ENCODE peak calls at places on chromosomes 6 and 20, in six cellular contexts. Q is CD4-positive, alpha-beta memory T cell; R is caudate nucleus; N is naive thymus-derived CD8-positive, alpha-beta T cell; H is anterior cingulate cortex; F is NCI-H1417. Y is an unnamed sample.

GRCh38 chr6:161511455-161512159 is 237.7 kb upstream of the AGPAT4 start:
- DNase-seq in N (no peak), Q (no peak), H (no peak), F (no peak), R (no peak), Y (no peak)

GRCh38 chr6:41894366-41895299 is 542 bp downstream of the USP49 start:
- DNase-seq in F (peak), N (no peak), R (peak), Q (peak), H (no peak), Y (no peak)

GRCh38 chr6:170144952-170145587 is 145.8 kb downstream of the DLL1 start:
- DNase-seq in F (no peak), N (no peak), H (no peak), R (no peak), Q (no peak), Y (no peak)

GRCh38 chr6:157644043-157644810 is 178.8 kb upstream of the SNX9 start:
- DNase-seq in F (peak), R (no peak), N (no peak), Q (no peak), H (peak), Y (no peak)

GRCh38 chr6:109794201-109794926 is 103.3 kb downstream of the FIG4 start:
- DNase-seq in Q (no peak), N (no peak), F (no peak), R (no peak), H (no peak), Y (no peak)

GRCh38 chr20:21017381-21018085 is 88.6 kb downstream of the LINC00237 start:
- DNase-seq in N (no peak), F (no peak), R (no peak), Q (no peak), H (no peak), Y (no peak)

GRCh38 chr6:47527274-47527673 is 49.7 kb downstream of the CD2AP start:
- DNase-seq in F (no peak), R (no peak), H (no peak), N (no peak), Q (no peak), Y (no peak)

GRCh38 chr6:109252261-109253041 is 129.8 kb downstream of the CD164 start:
- DNase-seq in F (no peak), Q (no peak), H (no peak), N (no peak), R (no peak), Y (no peak)

GRCh38 chr6:3175742-3176321 is 18.5 kb upstream of the TUBB2A start:
- DNase-seq in H (no peak), N (no peak), R (no peak), Q (no peak), F (no peak), Y (no peak)

GRCh38 chr20:1507276-1507675 is 16.1 kb upstream of the SIRPB2 start:
- DNase-seq in N (no peak), F (no peak), R (no peak), Q (no peak), H (no peak), Y (no peak)

GRCh38 chr20:31709939-31710338 is 12.7 kb downstream of the BCL2L1 start:
- DNase-seq in Q (no peak), H (no peak), F (no peak), N (no peak), R (no peak), Y (no peak)

GRCh38 chr20:17444091-17444490 is 87.1 kb downstream of the BFSP1 start:
- DNase-seq in H (no peak), Q (no peak), N (no peak), F (no peak), R (no peak), Y (no peak)

GRCh38 chr6:170049641-170050491 is 241.0 kb downstream of the DLL1 start:
- DNase-seq in F (no peak), H (peak), N (no peak), R (no peak), Q (no peak), Y (no peak)

GRCh38 chr6:40947876-40948514 is 91.0 kb downstream of the UNC5CL start:
- DNase-seq in R (no peak), F (no peak), H (no peak), Q (no peak), N (no peak), Y (no peak)